ENCODE peak calls at places on chromosomes 16 and 17, in nine cellular contexts. K is OCI-LY7, V is K562, C is body of pancreas, W is upper lobe of right lung, T is stomach, X is thoracic aorta, A is Peyer's patch, R is right lobe of liver. M is an unnamed sample.

GRCh38 chr16:56424791-56425438 is 430 bp downstream of the AMFR start:
- DNase-seq in K (no peak), V (peak), C (peak), W (peak), T (no peak), X (no peak), A (peak), R (peak), M (peak)

GRCh38 chr17:1865252-1866037 is 35.6 kb downstream of the RPA1 start:
- DNase-seq in K (peak), V (peak), C (peak), W (no peak), T (peak), X (no peak), A (peak), R (no peak), M (peak)

GRCh38 chr17:21357696-21358095 is 18.5 kb upstream of the KCNJ12 start:
- DNase-seq in K (no peak), V (no peak), C (no peak), W (no peak), T (no peak), X (no peak), A (no peak), R (no peak), M (peak)

GRCh38 chr16:66932076-66932475 is 2.1 kb downstream of the CIAO2B start:
- DNase-seq in K (no peak), V (no peak), C (no peak), W (no peak), T (peak), X (no peak), A (no peak), R (no peak), M (no peak)

GRCh38 chr16:58109881-58110280 is 19.3 kb downstream of the CFAP20 start:
- DNase-seq in K (no peak), V (no peak), C (no peak), W (peak), T (no peak), X (no peak), A (no peak), R (no peak), M (no peak)

GRCh38 chr17:8466873-8467272 is 31.2 kb downstream of the NDEL1 start:
- DNase-seq in K (no peak), V (no peak), C (no peak), W (no peak), T (no peak), X (no peak), A (no peak), R (no peak), M (no peak)

GRCh38 chr17:66115246-66115645 is 76.7 kb downstream of the CEP112 start:
- DNase-seq in K (no peak), V (no peak), C (no peak), W (no peak), T (no peak), X (no peak), A (no peak), R (no peak), M (no peak)

GRCh38 chr16:75534560-75535205 is 1.2 kb downstream of the CHST5 start:
- DNase-seq in K (no peak), V (no peak), C (no peak), W (peak), T (no peak), X (no peak), A (peak), R (no peak), M (no peak)

GRCh38 chr17:6494239-6494941 is 50.1 kb downstream of the PIMREG start:
- DNase-seq in K (no peak), V (no peak), C (no peak), W (peak), T (no peak), X (no peak), A (peak), R (no peak), M (peak)

GRCh38 chr16:3965781-3966582 is 85.5 kb upstream of the CREBBP start:
- DNase-seq in K (no peak), V (no peak), C (no peak), W (no peak), T (no peak), X (no peak), A (no peak), R (no peak), M (no peak)

GRCh38 chr17:75896360-75897075 is at the start of gene TRIM65:
- DNase-seq in K (peak), V (peak), C (peak), W (peak), T (peak), X (peak), A (peak), R (peak), M (peak)

DNA sequence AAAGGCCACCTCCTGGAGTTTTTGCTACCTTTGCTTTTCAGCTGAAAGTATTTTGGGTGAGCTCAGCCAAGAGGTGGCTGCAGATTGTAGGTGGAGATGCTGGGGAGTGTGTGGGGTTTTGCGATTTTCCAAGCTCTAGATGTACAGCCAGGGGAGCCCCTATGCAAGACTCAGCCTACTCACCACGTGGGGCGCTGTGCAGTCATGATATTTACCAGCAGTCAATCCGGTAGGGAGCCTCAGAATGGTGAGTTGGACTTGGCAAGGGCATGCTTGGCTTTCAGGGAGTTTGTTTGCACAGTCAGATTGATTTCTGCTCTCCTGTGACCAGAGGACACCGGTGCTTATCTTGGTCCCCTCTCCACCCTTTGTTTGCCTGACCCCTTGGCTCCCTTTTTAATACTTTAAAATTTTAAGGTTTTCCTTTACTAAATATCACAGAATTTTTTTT is 175.3 kb downstream of the UTP18 start:
- DNase-seq in K (peak), V (peak), C (peak), W (peak), T (peak), X (no peak), A (peak), R (peak), M (peak)
- H3K27ac ChIP-seq in K (no peak), V (no peak), C (no peak), W (no peak), T (no peak), X (no peak), A (no peak), R (no peak), M (no peak)

GRCh38 chr16:54657709-54658102 is 273.0 kb upstream of the IRX5 start:
- DNase-seq in K (no peak), V (no peak), C (no peak), W (no peak), T (peak), X (no peak), A (no peak), R (peak), M (no peak)
- H3K27ac ChIP-seq in K (no peak), V (no peak), C (no peak), W (no peak), T (peak), X (no peak), A (no peak), R (no peak), M (no peak)

GRCh38 chr17:79075433-79075805 is 795 bp downstream of the ENGASE start:
- DNase-seq in K (no peak), V (no peak), C (no peak), W (no peak), T (no peak), X (no peak), A (no peak), R (no peak), M (no peak)

GRCh38 chr17:79078476-79079190 is 4.0 kb downstream of the ENGASE start:
- DNase-seq in K (no peak), V (no peak), C (no peak), W (peak), T (no peak), X (no peak), A (peak), R (no peak), M (peak)

GRCh38 chr17:79075861-79076406 is 1.3 kb downstream of the ENGASE start:
- DNase-seq in K (no peak), V (peak), C (no peak), W (peak), T (no peak), X (no peak), A (no peak), R (no peak), M (peak)

GRCh38 chr17:79079421-79080200 is 5.0 kb downstream of the ENGASE start:
- DNase-seq in K (no peak), V (no peak), C (no peak), W (peak), T (no peak), X (no peak), A (no peak), R (no peak), M (no peak)

DNA sequence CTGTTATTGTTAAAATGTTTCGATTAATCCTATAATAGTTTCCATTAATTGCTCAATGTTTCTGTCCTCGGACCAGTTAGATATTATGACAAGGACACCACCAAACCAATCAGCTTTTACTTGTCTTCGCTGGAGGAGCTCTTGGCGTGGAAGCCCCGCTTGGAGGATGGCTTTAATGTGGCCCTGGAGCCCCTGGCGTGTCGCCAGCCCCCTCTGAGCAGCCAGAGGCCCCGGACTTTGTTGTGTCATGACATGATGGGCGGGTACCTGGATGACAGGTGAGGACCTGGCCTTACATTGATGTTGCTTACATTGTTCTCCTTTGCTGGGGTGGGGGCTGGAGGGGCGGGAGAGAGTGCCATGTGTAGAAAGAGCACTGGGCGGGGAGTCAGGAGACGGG is 3.0 kb downstream of the ENGASE start:
- DNase-seq in K (no peak), V (no peak), C (no peak), W (peak), T (no peak), X (no peak), A (no peak), R (no peak), M (peak)
- H3K27ac ChIP-seq in K (no peak), V (no peak), C (no peak), W (no peak), T (no peak), X (no peak), A (no peak), R (no peak), M (no peak)

GRCh38 chr17:35081638-35082037 is 18.1 kb upstream of the RFFL start:
- DNase-seq in K (no peak), V (no peak), C (no peak), W (no peak), T (no peak), X (no peak), A (no peak), R (no peak), M (no peak)
- H3K27ac ChIP-seq in K (no peak), V (no peak), C (peak), W (no peak), T (peak), X (no peak), A (peak), R (no peak), M (no peak)

DNA sequence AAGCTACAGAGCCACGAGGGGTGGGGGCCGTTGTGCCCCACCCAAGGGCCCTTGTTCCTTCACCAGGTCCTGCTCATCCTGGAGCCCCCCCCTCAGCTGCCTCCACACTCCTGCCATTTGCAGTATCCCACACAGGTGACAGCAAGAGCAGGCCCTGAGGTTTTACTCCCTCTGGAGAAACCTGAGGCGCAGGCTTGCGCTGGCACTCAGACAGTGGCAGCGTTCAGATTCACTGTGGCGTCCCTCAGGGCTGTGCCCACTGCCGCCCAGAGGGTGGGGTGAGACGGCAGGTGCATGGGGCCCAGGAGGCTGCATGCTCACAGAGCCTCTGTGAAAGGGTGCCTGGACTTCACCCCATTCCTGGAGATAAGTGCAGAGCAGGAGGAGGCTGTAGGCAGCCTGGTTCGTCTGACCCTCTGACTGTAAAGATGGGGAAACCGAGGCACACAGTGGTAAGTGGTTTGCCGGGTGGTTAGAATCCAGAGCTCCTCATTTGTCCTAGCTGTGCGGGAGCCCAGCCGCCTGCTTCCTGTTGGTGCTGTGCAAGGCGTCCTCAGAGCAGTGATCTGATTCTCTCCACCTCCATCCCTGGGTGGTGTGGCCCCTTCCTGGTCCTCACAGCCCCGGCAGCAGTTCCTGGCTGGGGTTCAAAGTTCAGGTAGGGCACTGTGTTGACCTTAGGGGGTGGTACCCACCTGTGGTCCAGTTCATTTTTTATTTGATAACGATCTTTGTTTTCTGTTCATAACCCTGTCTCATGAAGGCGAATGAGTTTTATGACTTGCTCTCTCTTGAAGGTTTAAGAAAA is 1.6 kb downstream of the SPIRE2 start:
- DNase-seq in K (no peak), V (no peak), C (no peak), W (no peak), T (no peak), X (no peak), A (peak), R (no peak), M (no peak)
- H3K27ac ChIP-seq in K (no peak), V (no peak), C (no peak), W (no peak), T (peak), X (no peak), A (peak), R (no peak), M (no peak)

GRCh38 chr17:77474292-77474988 is 333.7 kb downstream of the SEC14L1 start:
- DNase-seq in K (no peak), V (no peak), C (no peak), W (no peak), T (no peak), X (no peak), A (no peak), R (no peak), M (no peak)

GRCh38 chr17:77471984-77472836 is 331.4 kb downstream of the SEC14L1 start:
- DNase-seq in K (peak), V (peak), C (no peak), W (peak), T (peak), X (no peak), A (no peak), R (no peak), M (peak)

GRCh38 chr17:77475012-77475976 is 334.5 kb downstream of the SEC14L1 start:
- DNase-seq in K (peak), V (no peak), C (no peak), W (no peak), T (no peak), X (no peak), A (peak), R (no peak), M (no peak)

GRCh38 chr17:77472837-77473214 is 332.1 kb downstream of the SEC14L1 start:
- DNase-seq in K (no peak), V (no peak), C (no peak), W (no peak), T (no peak), X (no peak), A (no peak), R (no peak), M (no peak)

DNA sequence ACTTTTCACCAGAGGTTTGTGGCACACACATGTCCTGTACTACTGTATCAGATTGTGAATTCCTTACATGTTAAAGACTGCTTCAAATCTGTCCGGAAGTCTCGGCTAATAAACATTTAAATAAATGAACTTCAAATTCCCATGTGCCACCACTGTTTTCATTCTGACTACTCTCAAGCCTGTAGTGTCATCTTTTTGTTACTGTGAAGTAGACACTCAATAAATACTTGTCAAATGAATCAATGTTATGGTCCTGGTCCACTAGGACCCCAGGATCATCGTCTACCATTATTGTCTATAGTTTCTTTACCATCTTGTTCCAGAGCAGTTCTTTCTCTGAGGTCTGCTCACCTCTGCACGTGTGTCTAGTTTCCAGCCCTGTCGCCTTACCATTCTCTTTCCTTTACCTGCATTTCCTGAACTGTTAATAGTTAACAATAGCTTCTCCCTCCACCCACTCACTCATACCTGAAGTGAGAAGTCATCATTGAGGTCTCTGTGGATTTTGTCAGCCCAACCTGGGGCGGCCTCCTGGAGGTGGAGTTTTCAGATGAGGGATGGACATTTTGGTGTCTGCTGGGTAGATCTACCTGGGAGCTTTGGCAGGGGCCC is 333.0 kb downstream of the SEC14L1 start:
- DNase-seq in K (no peak), V (no peak), C (no peak), W (no peak), T (no peak), X (no peak), A (no peak), R (no peak), M (no peak)
- H3K27ac ChIP-seq in K (peak), V (no peak), C (peak), W (no peak), T (peak), X (no peak), A (peak), R (peak), M (peak)

GRCh38 chr16:80028581-80029380 is 428.2 kb upstream of the MAF start:
- DNase-seq in K (no peak), V (no peak), C (no peak), W (no peak), T (no peak), X (no peak), A (no peak), R (no peak), M (peak)
- H3K27ac ChIP-seq in K (no peak), V (no peak), C (no peak), W (no peak), T (no peak), X (no peak), A (no peak), R (no peak), M (no peak)

GRCh38 chr17:19362293-19363113 is at the start of gene B9D1:
- DNase-seq in K (peak), V (peak), C (peak), W (peak), T (peak), X (peak), A (peak), R (peak), M (peak)
- H3K27ac ChIP-seq in K (peak), V (peak), C (peak), W (peak), T (peak), X (peak), A (peak), R (peak), M (peak)

GRCh38 chr16:25005445-25006306 is 9.5 kb downstream of the ARHGAP17 start:
- DNase-seq in K (no peak), V (no peak), C (no peak), W (no peak), T (no peak), X (no peak), A (no peak), R (no peak), M (no peak)

GRCh38 chr16:25006504-25007055 is 8.6 kb downstream of the ARHGAP17 start:
- DNase-seq in K (no peak), V (no peak), C (no peak), W (no peak), T (no peak), X (no peak), A (peak), R (peak), M (no peak)

GRCh38 chr16:25009822-25010221 is 5.3 kb downstream of the ARHGAP17 start:
- DNase-seq in K (no peak), V (no peak), C (peak), W (peak), T (no peak), X (no peak), A (peak), R (peak), M (peak)

GRCh38 chr16:25010542-25010941 is 4.6 kb downstream of the ARHGAP17 start:
- DNase-seq in K (no peak), V (no peak), C (no peak), W (no peak), T (no peak), X (no peak), A (no peak), R (no peak), M (no peak)

DNA sequence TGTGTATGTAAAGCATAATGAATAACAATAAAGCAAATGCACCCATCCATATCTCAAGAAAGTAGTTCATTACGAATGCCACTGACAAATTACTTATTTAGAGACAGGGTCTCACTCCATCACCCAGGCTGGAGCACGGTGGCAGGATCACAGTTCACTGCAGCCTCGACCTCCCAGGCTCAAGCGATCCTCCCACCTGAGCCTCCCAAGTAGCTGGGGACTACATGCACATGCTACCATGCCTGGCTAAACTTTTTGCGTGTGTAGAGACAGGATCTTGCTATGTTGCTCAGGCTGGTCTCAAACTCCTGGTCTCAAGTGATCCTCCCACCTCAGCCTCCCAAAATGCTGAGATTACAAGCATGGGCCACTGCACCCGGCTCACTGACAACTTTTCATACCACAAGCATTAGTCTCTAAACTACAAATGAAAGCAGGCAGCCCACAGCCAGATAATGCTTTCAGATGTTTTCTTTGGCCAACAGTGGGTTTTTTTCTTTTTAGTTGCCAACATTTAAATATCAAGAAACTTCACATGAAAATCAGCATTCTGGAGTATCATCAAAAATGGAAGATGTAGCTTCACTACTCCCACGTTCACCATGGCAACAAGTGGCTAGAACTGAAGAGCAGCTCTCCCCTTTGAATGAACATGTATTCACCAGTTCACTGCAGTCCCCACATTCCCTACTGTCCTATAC is 7.7 kb downstream of the ARHGAP17 start:
- DNase-seq in K (no peak), V (no peak), C (no peak), W (no peak), T (no peak), X (no peak), A (peak), R (peak), M (no peak)
- H3K27ac ChIP-seq in K (no peak), V (no peak), C (no peak), W (no peak), T (peak), X (peak), A (peak), R (no peak), M (no peak)

GRCh38 chr17:83097831-83098230 is 18.4 kb downstream of the METRNL start:
- DNase-seq in K (no peak), V (no peak), C (no peak), W (no peak), T (no peak), X (no peak), A (no peak), R (no peak), M (no peak)
- H3K27ac ChIP-seq in K (no peak), V (no peak), C (no peak), W (no peak), T (no peak), X (peak), A (no peak), R (no peak), M (no peak)

M was measured in endodermal cell.